ENCODE peak calls at places on chromosomes 13 and 19, in nine cellular contexts. One of them, this sample, is unnamed.
A peak's percentile ranks its signal among the peaks of the same experiment; 100 is the strongest.

GRCh38 chr13:25171517-25172302 is at the start of gene AMER2:
- DNase-seq in HCT116: no peak
- DNase-seq in AG09309: no peak
- DNase-seq in fibroblast of the aortic adventitia: peak; percentile 4
- DNase-seq in mucosa of descending colon: no peak
- DNase-seq in fibroblast of mammary gland: peak; percentile 11
- DNase-seq in fibroblast of lung: peak; percentile 12
- DNase-seq in heart right ventricle: peak; percentile 22
- DNase-seq in CD8-positive, alpha-beta T cell: no peak
- DNase-seq in this sample: peak; percentile 2

GRCh38 chr13:108176685-108177274 is 38.6 kb downstream of the LIG4 start:
- DNase-seq in HCT116: peak; percentile 36
- DNase-seq in AG09309: no peak
- DNase-seq in fibroblast of the aortic adventitia: peak; percentile 13
- DNase-seq in mucosa of descending colon: no peak
- DNase-seq in fibroblast of mammary gland: peak; percentile 23
- DNase-seq in fibroblast of lung: peak; percentile 12
- DNase-seq in heart right ventricle: no peak
- DNase-seq in CD8-positive, alpha-beta T cell: peak; percentile 18
- DNase-seq in this sample: peak; percentile 40

GRCh38 chr19:4669723-4670480 is at the start of gene MYDGF:
- DNase-seq in HCT116: peak; percentile 74
- DNase-seq in AG09309: peak; percentile 44
- DNase-seq in fibroblast of the aortic adventitia: peak; percentile 83
- DNase-seq in mucosa of descending colon: peak; percentile 96
- DNase-seq in fibroblast of mammary gland: peak; percentile 84
- DNase-seq in fibroblast of lung: peak; percentile 89
- DNase-seq in heart right ventricle: peak; percentile 95
- DNase-seq in CD8-positive, alpha-beta T cell: peak; percentile 88
- DNase-seq in this sample: peak; percentile 93

GRCh38 chr13:26949701-26950345 is 189.2 kb upstream of the GPR12 start:
- DNase-seq in HCT116: no peak
- DNase-seq in AG09309: no peak
- DNase-seq in fibroblast of the aortic adventitia: no peak
- DNase-seq in mucosa of descending colon: no peak
- DNase-seq in fibroblast of mammary gland: no peak
- DNase-seq in fibroblast of lung: no peak
- DNase-seq in heart right ventricle: no peak
- DNase-seq in CD8-positive, alpha-beta T cell: no peak
- DNase-seq in this sample: no peak

GRCh38 chr13:29737061-29737460 is 113.4 kb downstream of the UBL3 start:
- DNase-seq in HCT116: no peak
- DNase-seq in AG09309: no peak
- DNase-seq in fibroblast of the aortic adventitia: no peak
- DNase-seq in mucosa of descending colon: no peak
- DNase-seq in fibroblast of mammary gland: no peak
- DNase-seq in fibroblast of lung: no peak
- DNase-seq in heart right ventricle: no peak
- DNase-seq in CD8-positive, alpha-beta T cell: no peak
- DNase-seq in this sample: no peak

GRCh38 chr13:51291341-51291740 is 48.1 kb upstream of the SERPINE3 start:
- DNase-seq in HCT116: no peak
- DNase-seq in AG09309: no peak
- DNase-seq in fibroblast of the aortic adventitia: peak; percentile 78
- DNase-seq in mucosa of descending colon: no peak
- DNase-seq in fibroblast of mammary gland: peak; percentile 48
- DNase-seq in fibroblast of lung: peak; percentile 22
- DNase-seq in heart right ventricle: no peak
- DNase-seq in CD8-positive, alpha-beta T cell: no peak
- DNase-seq in this sample: peak; percentile 37

GRCh38 chr13:95474992-95475391 is 77.5 kb upstream of the CLDN10 start:
- DNase-seq in HCT116: no peak
- DNase-seq in AG09309: no peak
- DNase-seq in fibroblast of the aortic adventitia: no peak
- DNase-seq in mucosa of descending colon: no peak
- DNase-seq in fibroblast of mammary gland: no peak
- DNase-seq in fibroblast of lung: no peak
- DNase-seq in heart right ventricle: no peak
- DNase-seq in CD8-positive, alpha-beta T cell: no peak
- DNase-seq in this sample: no peak

GRCh38 chr13:44726214-44726613 is 150.1 kb upstream of the TSC22D1 start:
- DNase-seq in HCT116: no peak
- DNase-seq in AG09309: peak; percentile 96
- DNase-seq in fibroblast of the aortic adventitia: peak; percentile 97
- DNase-seq in mucosa of descending colon: no peak
- DNase-seq in fibroblast of mammary gland: peak; percentile 97
- DNase-seq in fibroblast of lung: peak; percentile 95
- DNase-seq in heart right ventricle: no peak
- DNase-seq in CD8-positive, alpha-beta T cell: no peak
- DNase-seq in this sample: peak; percentile 96

GRCh38 chr19:38273499-38273898 is 9.1 kb downstream of the SPINT2 start:
- DNase-seq in HCT116: no peak
- DNase-seq in AG09309: no peak
- DNase-seq in fibroblast of the aortic adventitia: no peak
- DNase-seq in mucosa of descending colon: no peak
- DNase-seq in fibroblast of mammary gland: no peak
- DNase-seq in fibroblast of lung: no peak
- DNase-seq in heart right ventricle: no peak
- DNase-seq in CD8-positive, alpha-beta T cell: no peak
- DNase-seq in this sample: no peak

GRCh38 chr13:77476456-77476855 is 59.0 kb upstream of the SCEL start:
- DNase-seq in HCT116: no peak
- DNase-seq in AG09309: no peak
- DNase-seq in fibroblast of the aortic adventitia: no peak
- DNase-seq in mucosa of descending colon: no peak
- DNase-seq in fibroblast of mammary gland: no peak
- DNase-seq in fibroblast of lung: no peak
- DNase-seq in heart right ventricle: no peak
- DNase-seq in CD8-positive, alpha-beta T cell: no peak
- DNase-seq in this sample: no peak

GRCh38 chr13:59478908-59479307 is 684.8 kb downstream of the DIAPH3 start:
- DNase-seq in HCT116: no peak
- DNase-seq in AG09309: no peak
- DNase-seq in fibroblast of the aortic adventitia: no peak
- DNase-seq in mucosa of descending colon: no peak
- DNase-seq in fibroblast of mammary gland: no peak
- DNase-seq in fibroblast of lung: no peak
- DNase-seq in heart right ventricle: no peak
- DNase-seq in CD8-positive, alpha-beta T cell: no peak
- DNase-seq in this sample: no peak

GRCh38 chr13:23433171-23434153 is at the start of gene SACS:
- DNase-seq in HCT116: no peak
- DNase-seq in AG09309: no peak
- DNase-seq in fibroblast of the aortic adventitia: peak; percentile 19
- DNase-seq in mucosa of descending colon: no peak
- DNase-seq in fibroblast of mammary gland: peak; percentile 19
- DNase-seq in fibroblast of lung: peak; percentile 39
- DNase-seq in heart right ventricle: no peak
- DNase-seq in CD8-positive, alpha-beta T cell: no peak
- DNase-seq in this sample: peak; percentile 49

GRCh38 chr13:39571502-39572092 is 31.4 kb downstream of the LHFPL6 start:
- DNase-seq in HCT116: no peak
- DNase-seq in AG09309: no peak
- DNase-seq in fibroblast of the aortic adventitia: no peak
- DNase-seq in mucosa of descending colon: no peak
- DNase-seq in fibroblast of mammary gland: no peak
- DNase-seq in fibroblast of lung: no peak
- DNase-seq in heart right ventricle: peak; percentile 41
- DNase-seq in CD8-positive, alpha-beta T cell: no peak
- DNase-seq in this sample: no peak

GRCh38 chr13:106276876-106277275 is 258.6 kb downstream of the EFNB2 start:
- DNase-seq in HCT116: no peak
- DNase-seq in AG09309: peak; percentile 27
- DNase-seq in fibroblast of the aortic adventitia: no peak
- DNase-seq in mucosa of descending colon: no peak
- DNase-seq in fibroblast of mammary gland: peak; percentile 44
- DNase-seq in fibroblast of lung: no peak
- DNase-seq in heart right ventricle: no peak
- DNase-seq in CD8-positive, alpha-beta T cell: no peak
- DNase-seq in this sample: no peak

GRCh38 chr13:33032037-33032625 is 15.9 kb downstream of the KL start:
- DNase-seq in HCT116: no peak
- DNase-seq in AG09309: peak; percentile 34
- DNase-seq in fibroblast of the aortic adventitia: no peak
- DNase-seq in mucosa of descending colon: no peak
- DNase-seq in fibroblast of mammary gland: peak; percentile 86
- DNase-seq in fibroblast of lung: no peak
- DNase-seq in heart right ventricle: no peak
- DNase-seq in CD8-positive, alpha-beta T cell: no peak
- DNase-seq in this sample: no peak

GRCh38 chr19:40337107-40337506 is 11.1 kb downstream of the C19orf47 start:
- DNase-seq in HCT116: no peak
- DNase-seq in AG09309: no peak
- DNase-seq in fibroblast of the aortic adventitia: no peak
- DNase-seq in mucosa of descending colon: no peak
- DNase-seq in fibroblast of mammary gland: no peak
- DNase-seq in fibroblast of lung: no peak
- DNase-seq in heart right ventricle: no peak
- DNase-seq in CD8-positive, alpha-beta T cell: no peak
- DNase-seq in this sample: no peak

GRCh38 chr13:59345316-59345715 is 818.4 kb downstream of the DIAPH3 start:
- DNase-seq in HCT116: no peak
- DNase-seq in AG09309: no peak
- DNase-seq in fibroblast of the aortic adventitia: no peak
- DNase-seq in mucosa of descending colon: no peak
- DNase-seq in fibroblast of mammary gland: no peak
- DNase-seq in fibroblast of lung: peak; percentile 66
- DNase-seq in heart right ventricle: peak; percentile 68
- DNase-seq in CD8-positive, alpha-beta T cell: no peak
- DNase-seq in this sample: peak; percentile 47

GRCh38 chr13:42699922-42700321 is 81.5 kb upstream of the FAM216B start:
- DNase-seq in HCT116: no peak
- DNase-seq in AG09309: no peak
- DNase-seq in fibroblast of the aortic adventitia: no peak
- DNase-seq in mucosa of descending colon: no peak
- DNase-seq in fibroblast of mammary gland: no peak
- DNase-seq in fibroblast of lung: no peak
- DNase-seq in heart right ventricle: no peak
- DNase-seq in CD8-positive, alpha-beta T cell: no peak
- DNase-seq in this sample: no peak
- H3K4me3 ChIP-seq in HCT116: no peak overlapping the region
- H3K4me3 ChIP-seq in AG09309: no peak overlapping the region
- H3K4me3 ChIP-seq in fibroblast of the aortic adventitia: no peak overlapping the region
- H3K4me3 ChIP-seq in mucosa of descending colon: no peak overlapping the region
- H3K4me3 ChIP-seq in fibroblast of mammary gland: no peak overlapping the region
- H3K4me3 ChIP-seq in fibroblast of lung: no peak overlapping the region
- H3K4me3 ChIP-seq in heart right ventricle: no peak overlapping the region
- H3K4me3 ChIP-seq in CD8-positive, alpha-beta T cell: no peak overlapping the region
- H3K4me3 ChIP-seq in this sample: no peak overlapping the region

GRCh38 chr19:48659768-48660167 is 13.0 kb downstream of the NTN5 start:
- DNase-seq in HCT116: no peak
- DNase-seq in AG09309: no peak
- DNase-seq in fibroblast of the aortic adventitia: no peak
- DNase-seq in mucosa of descending colon: no peak
- DNase-seq in fibroblast of mammary gland: peak; percentile 20
- DNase-seq in fibroblast of lung: no peak
- DNase-seq in heart right ventricle: no peak
- DNase-seq in CD8-positive, alpha-beta T cell: no peak
- DNase-seq in this sample: peak; percentile 46
- H3K4me3 ChIP-seq in HCT116: no peak overlapping the region
- H3K4me3 ChIP-seq in AG09309: no peak overlapping the region
- H3K4me3 ChIP-seq in fibroblast of the aortic adventitia: no peak overlapping the region
- H3K4me3 ChIP-seq in mucosa of descending colon: no peak overlapping the region
- H3K4me3 ChIP-seq in fibroblast of mammary gland: no peak overlapping the region
- H3K4me3 ChIP-seq in fibroblast of lung: no peak overlapping the region
- H3K4me3 ChIP-seq in heart right ventricle: no peak overlapping the region
- H3K4me3 ChIP-seq in CD8-positive, alpha-beta T cell: no peak overlapping the region
- H3K4me3 ChIP-seq in this sample: no peak overlapping the region

GRCh38 chr19:45078390-45079062 is 534 bp upstream of the GEMIN7 start:
- DNase-seq in HCT116: no peak
- DNase-seq in AG09309: no peak
- DNase-seq in fibroblast of the aortic adventitia: no peak
- DNase-seq in mucosa of descending colon: no peak
- DNase-seq in fibroblast of mammary gland: no peak
- DNase-seq in fibroblast of lung: no peak
- DNase-seq in heart right ventricle: no peak
- DNase-seq in CD8-positive, alpha-beta T cell: no peak
- DNase-seq in this sample: no peak

GRCh38 chr19:45075215-45076028 is 856 bp downstream of the ZNF296 start:
- DNase-seq in HCT116: peak; percentile 54
- DNase-seq in AG09309: no peak
- DNase-seq in fibroblast of the aortic adventitia: peak; percentile 30
- DNase-seq in mucosa of descending colon: peak; percentile 97
- DNase-seq in fibroblast of mammary gland: peak; percentile 39
- DNase-seq in fibroblast of lung: peak; percentile 53
- DNase-seq in heart right ventricle: peak; percentile 68
- DNase-seq in CD8-positive, alpha-beta T cell: no peak
- DNase-seq in this sample: peak; percentile 18

GRCh38 chr19:45079063-45079910 is at the start of gene GEMIN7:
- DNase-seq in HCT116: peak; percentile 44
- DNase-seq in AG09309: no peak
- DNase-seq in fibroblast of the aortic adventitia: peak; percentile 63
- DNase-seq in mucosa of descending colon: peak; percentile 87
- DNase-seq in fibroblast of mammary gland: peak; percentile 57
- DNase-seq in fibroblast of lung: peak; percentile 71
- DNase-seq in heart right ventricle: peak; percentile 78
- DNase-seq in CD8-positive, alpha-beta T cell: peak; percentile 73
- DNase-seq in this sample: peak; percentile 70

GRCh38 chr19:45076029-45076850 is at the start of gene ZNF296:
- DNase-seq in HCT116: peak; percentile 75
- DNase-seq in AG09309: no peak
- DNase-seq in fibroblast of the aortic adventitia: peak; percentile 21
- DNase-seq in mucosa of descending colon: peak; percentile 94
- DNase-seq in fibroblast of mammary gland: peak; percentile 31
- DNase-seq in fibroblast of lung: peak; percentile 43
- DNase-seq in heart right ventricle: peak; percentile 74
- DNase-seq in CD8-positive, alpha-beta T cell: peak; percentile 67
- DNase-seq in this sample: peak; percentile 25

GRCh38 chr19:45076851-45077730 is 813 bp upstream of the ZNF296 start:
- DNase-seq in HCT116: no peak
- DNase-seq in AG09309: no peak
- DNase-seq in fibroblast of the aortic adventitia: no peak
- DNase-seq in mucosa of descending colon: no peak
- DNase-seq in fibroblast of mammary gland: no peak
- DNase-seq in fibroblast of lung: no peak
- DNase-seq in heart right ventricle: no peak
- DNase-seq in CD8-positive, alpha-beta T cell: no peak
- DNase-seq in this sample: no peak
- H3K4me3 ChIP-seq in HCT116: peak overlapping the region; percentile 93
- H3K4me3 ChIP-seq in AG09309: no peak overlapping the region
- H3K4me3 ChIP-seq in fibroblast of the aortic adventitia: peak overlapping the region; percentile 62
- H3K4me3 ChIP-seq in mucosa of descending colon: no peak overlapping the region
- H3K4me3 ChIP-seq in fibroblast of mammary gland: no peak overlapping the region
- H3K4me3 ChIP-seq in fibroblast of lung: peak overlapping the region; percentile 52
- H3K4me3 ChIP-seq in heart right ventricle: peak overlapping the region; percentile 53
- H3K4me3 ChIP-seq in CD8-positive, alpha-beta T cell: peak overlapping the region; percentile 42
- H3K4me3 ChIP-seq in this sample: peak overlapping the region; percentile 27

DNA sequence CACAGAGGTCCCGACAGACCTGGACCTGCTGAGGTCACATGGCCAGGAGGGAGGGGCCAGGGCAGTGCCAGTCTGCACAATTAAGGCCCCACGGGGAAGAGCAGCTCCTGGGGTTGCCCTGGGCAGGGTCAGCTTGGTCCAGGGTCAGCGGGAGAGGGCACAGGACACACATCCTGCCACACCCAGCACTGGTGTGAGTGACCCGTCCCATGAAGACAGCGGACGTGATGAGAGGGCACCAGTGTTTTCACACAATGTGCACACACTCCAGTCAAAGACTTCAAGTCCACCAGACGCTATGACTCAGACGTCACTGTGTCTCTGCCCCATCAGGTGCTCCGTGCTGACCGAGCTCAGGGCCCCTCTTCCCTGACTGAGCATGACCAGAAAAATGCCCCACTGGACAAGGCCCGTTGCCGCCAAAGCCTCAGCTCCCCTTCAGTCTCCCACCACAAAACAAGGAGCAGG is 4.2 kb downstream of the TMEM259 start:
- DNase-seq in HCT116: no peak
- DNase-seq in AG09309: no peak
- DNase-seq in fibroblast of the aortic adventitia: peak; percentile 62
- DNase-seq in mucosa of descending colon: no peak
- DNase-seq in fibroblast of mammary gland: peak; percentile 87
- DNase-seq in fibroblast of lung: peak; percentile 59
- DNase-seq in heart right ventricle: no peak
- DNase-seq in CD8-positive, alpha-beta T cell: no peak
- DNase-seq in this sample: peak; percentile 49
- H3K4me3 ChIP-seq in HCT116: no peak overlapping the region
- H3K4me3 ChIP-seq in AG09309: no peak overlapping the region
- H3K4me3 ChIP-seq in fibroblast of the aortic adventitia: peak overlapping the region; percentile 28
- H3K4me3 ChIP-seq in mucosa of descending colon: no peak overlapping the region
- H3K4me3 ChIP-seq in fibroblast of mammary gland: no peak overlapping the region
- H3K4me3 ChIP-seq in fibroblast of lung: no peak overlapping the region
- H3K4me3 ChIP-seq in heart right ventricle: no peak overlapping the region
- H3K4me3 ChIP-seq in CD8-positive, alpha-beta T cell: no peak overlapping the region
- H3K4me3 ChIP-seq in this sample: no peak overlapping the region